ENCODE peak calls at places on chromosome 2, in eight cellular contexts. J is GM12864, I is A172, S is GM20000, X is AG10803, V is NCI-H2081, W is fibroblast of the conjunctiva, E is fibroblast of mammary gland. H is an unnamed sample.

GRCh38 chr2:241853651-241854341 is 4.9 kb downstream of the PDCD1 start:
- DNase-seq in J (no peak), I (peak; percentile 75), S (peak; percentile 25), X (no peak), V (no peak), W (no peak), E (no peak), H (peak; percentile 87)

GRCh38 chr2:241617431-241618154 is 19.4 kb downstream of the THAP4 start:
- DNase-seq in J (no peak), I (peak; percentile 32), S (peak; percentile 68), X (no peak), V (peak; percentile 93), W (no peak), E (no peak), H (no peak)

GRCh38 chr2:70962211-70962884 is 16.1 kb upstream of the ANKRD53 start:
- DNase-seq in J (no peak), I (no peak), S (no peak), X (no peak), V (no peak), W (no peak), E (no peak), H (peak; percentile 81)

GRCh38 chr2:84957771-84958134 is 13.2 kb upstream of the KCMF1 start:
- DNase-seq in J (no peak), I (no peak), S (no peak), X (no peak), V (no peak), W (no peak), E (no peak), H (no peak)

GRCh38 chr2:228039752-228040534 is 141.5 kb downstream of the SPHKAP start:
- DNase-seq in J (no peak), I (peak; percentile 22), S (peak; percentile 28), X (peak; percentile 20), V (peak; percentile 29), W (peak; percentile 6), E (peak; percentile 47), H (no peak)

GRCh38 chr2:109471656-109472055 is 142.1 kb downstream of the SEPTIN10 start:
- DNase-seq in J (no peak), I (no peak), S (no peak), X (no peak), V (no peak), W (no peak), E (no peak), H (no peak)

GRCh38 chr2:240249423-240250149 is 109.1 kb upstream of the OTOS start:
- DNase-seq in J (no peak), I (no peak), S (no peak), X (no peak), V (no peak), W (no peak), E (no peak), H (peak; percentile 85)

GRCh38 chr2:201933792-201934229 is 99.8 kb upstream of the FZD7 start:
- DNase-seq in J (no peak), I (no peak), S (no peak), X (peak; percentile 75), V (peak; percentile 58), W (no peak), E (peak; percentile 29), H (peak; percentile 57)

GRCh38 chr2:46869621-46870020 is 46.0 kb downstream of the MCFD2 start:
- DNase-seq in J (no peak), I (no peak), S (no peak), X (no peak), V (no peak), W (no peak), E (no peak), H (no peak)

GRCh38 chr2:121707920-121708361 is 28.7 kb downstream of the NIFK start:
- DNase-seq in J (no peak), I (peak; percentile 40), S (no peak), X (no peak), V (no peak), W (no peak), E (no peak), H (peak; percentile 49)

GRCh38 chr2:226794077-226794670 is 5.4 kb downstream of the IRS1 start:
- DNase-seq in J (no peak), I (no peak), S (no peak), X (peak; percentile 25), V (no peak), W (no peak), E (peak; percentile 51), H (no peak)

GRCh38 chr2:186575856-186576255 is 14.0 kb upstream of the ITGAV start:
- DNase-seq in J (no peak), I (peak; percentile 30), S (no peak), X (no peak), V (no peak), W (no peak), E (no peak), H (no peak)

GRCh38 chr2:176099737-176100546 is at the start of gene HOXD12:
- DNase-seq in J (no peak), I (no peak), S (no peak), X (no peak), V (no peak), W (no peak), E (no peak), H (no peak)

GRCh38 chr2:182077023-182077422 is 91.4 kb downstream of the PPP1R1C start:
- DNase-seq in J (no peak), I (no peak), S (no peak), X (no peak), V (no peak), W (no peak), E (no peak), H (no peak)

GRCh38 chr2:177247693-177248262 is 16.7 kb downstream of the NFE2L2 start:
- DNase-seq in J (no peak), I (no peak), S (no peak), X (no peak), V (no peak), W (no peak), E (no peak), H (no peak)

GRCh38 chr2:235300368-235301201 is 193.3 kb upstream of the AGAP1 start:
- DNase-seq in J (no peak), I (peak; percentile 35), S (no peak), X (peak; percentile 86), V (peak; percentile 32), W (peak; percentile 66), E (peak; percentile 73), H (no peak)

GRCh38 chr2:18123577-18123976 is 245.1 kb downstream of the KCNS3 start:
- DNase-seq in J (no peak), I (no peak), S (no peak), X (no peak), V (no peak), W (no peak), E (no peak), H (no peak)

GRCh38 chr2:172096661-172097547 is 5.8 kb downstream of the DLX2 start:
- DNase-seq in J (no peak), I (peak; percentile 65), S (peak; percentile 43), X (peak; percentile 87), V (peak; percentile 77), W (no peak), E (peak; percentile 57), H (no peak)

GRCh38 chr2:7627587-7627986 is 710.4 kb downstream of the RNF144A start:
- DNase-seq in J (no peak), I (peak; percentile 49), S (no peak), X (peak; percentile 13), V (no peak), W (no peak), E (peak; percentile 12), H (no peak)

GRCh38 chr2:159615187-159615935 is 987 bp downstream of the BAZ2B start:
- DNase-seq in J (peak; percentile 45), I (peak; percentile 87), S (peak; percentile 79), X (peak; percentile 91), V (peak; percentile 94), W (peak; percentile 92), E (peak; percentile 88), H (peak; percentile 92)

GRCh38 chr2:110126926-110127325 is 11.3 kb upstream of the MALL start:
- DNase-seq in J (no peak), I (no peak), S (no peak), X (no peak), V (no peak), W (no peak), E (peak; percentile 19), H (no peak)

GRCh38 chr2:20496069-20496468 is 49.2 kb downstream of the RHOB start:
- DNase-seq in J (no peak), I (peak; percentile 71), S (no peak), X (peak; percentile 83), V (no peak), W (peak; percentile 59), E (peak; percentile 90), H (no peak)

GRCh38 chr2:12607971-12608370 is 108.8 kb upstream of the TRIB2 start:
- DNase-seq in J (no peak), I (peak; percentile 26), S (no peak), X (peak; percentile 9), V (no peak), W (no peak), E (peak; percentile 34), H (no peak)

GRCh38 chr2:240451108-240451611 is 15.7 kb downstream of the GPC1 start:
- DNase-seq in J (no peak), I (no peak), S (no peak), X (no peak), V (no peak), W (no peak), E (no peak), H (no peak)

GRCh38 chr2:176106636-176107539 is at the start of gene HOXD11:
- DNase-seq in J (no peak), I (peak; percentile 76), S (no peak), X (no peak), V (peak; percentile 94), W (no peak), E (peak; percentile 72), H (peak; percentile 89)

H was measured in mesenteric fat pad.